ENCODE peak calls at places on chromosome 7, in four cellular contexts. P is NB4, U is A549, J is choroid plexus epithelial cell. S is an unnamed sample.
A peak's percentile ranks its signal among the peaks of the same experiment; 100 is the strongest.

GRCh38 chr7:123571684-123572083 is 14.1 kb upstream of the NDUFA5 start:
- DNase-seq in U (no peak), P (no peak), J (peak; percentile 66), S (no peak)

GRCh38 chr7:786472-787255 is 45.6 kb upstream of the SUN1 start:
- DNase-seq in U (peak; percentile 56), P (peak; percentile 49), J (peak; percentile 71), S (peak; percentile 61)

GRCh38 chr7:158745057-158745715 is 40.6 kb upstream of the NCAPG2 start:
- DNase-seq in J (no peak), U (no peak), P (no peak), S (no peak)

GRCh38 chr7:47128719-47129118 is 453.2 kb downstream of the TNS3 start:
- DNase-seq in P (no peak), U (no peak), J (no peak), S (no peak)

GRCh38 chr7:31192996-31193395 is 140.9 kb downstream of the ADCYAP1R1 start:
- DNase-seq in U (peak; percentile 66), P (peak; percentile 56), J (peak; percentile 22), S (no peak)

GRCh38 chr7:87797798-87798403 is 78.3 kb downstream of the SLC25A40 start:
- DNase-seq in P (peak; percentile 76), J (peak; percentile 76), U (peak; percentile 62), S (peak; percentile 66)

GRCh38 chr7:101731502-101732084 is 85.8 kb upstream of the CUX1 start:
- DNase-seq in P (no peak), U (no peak), J (no peak), S (no peak)

GRCh38 chr7:24738577-24738976 is 18.7 kb downstream of the GSDME start:
- DNase-seq in J (no peak), U (no peak), P (no peak), S (no peak)

GRCh38 chr7:44367475-44368030 is 42.2 kb upstream of the CAMK2B start:
- DNase-seq in P (no peak), U (no peak), J (no peak), S (no peak)

GRCh38 chr7:139570119-139570518 is 46.6 kb downstream of the CLEC2L start:
- DNase-seq in J (peak; percentile 14), P (no peak), U (no peak), S (no peak)

GRCh38 chr7:105352018-105352612 is 36.6 kb downstream of the SRPK2 start:
- DNase-seq in J (peak; percentile 94), P (peak; percentile 99), U (no peak), S (peak; percentile 72)

GRCh38 chr7:142313528-142313927 is 55.7 kb upstream of the PRSS58 start:
- DNase-seq in P (no peak), U (no peak), J (no peak), S (peak; percentile 73)
- H3K4me3 ChIP-seq in P (no peak overlapping the region), U (no peak overlapping the region), J (no peak overlapping the region), S (peak overlapping the region; percentile 1)

GRCh38 chr7:106358103-106358663 is 73.4 kb upstream of the NAMPT start:
- DNase-seq in P (no peak), U (no peak), J (peak; percentile 76), S (no peak)
- H3K4me3 ChIP-seq in P (no peak overlapping the region), U (no peak overlapping the region), J (no peak overlapping the region), S (no peak overlapping the region)

GRCh38 chr7:27245124-27245797 is 2.7 kb downstream of the EVX1 start:
- DNase-seq in J (no peak), P (no peak), U (no peak), S (no peak)
- H3K4me3 ChIP-seq in J (no peak overlapping the region), P (no peak overlapping the region), U (no peak overlapping the region), S (no peak overlapping the region)

DNA sequence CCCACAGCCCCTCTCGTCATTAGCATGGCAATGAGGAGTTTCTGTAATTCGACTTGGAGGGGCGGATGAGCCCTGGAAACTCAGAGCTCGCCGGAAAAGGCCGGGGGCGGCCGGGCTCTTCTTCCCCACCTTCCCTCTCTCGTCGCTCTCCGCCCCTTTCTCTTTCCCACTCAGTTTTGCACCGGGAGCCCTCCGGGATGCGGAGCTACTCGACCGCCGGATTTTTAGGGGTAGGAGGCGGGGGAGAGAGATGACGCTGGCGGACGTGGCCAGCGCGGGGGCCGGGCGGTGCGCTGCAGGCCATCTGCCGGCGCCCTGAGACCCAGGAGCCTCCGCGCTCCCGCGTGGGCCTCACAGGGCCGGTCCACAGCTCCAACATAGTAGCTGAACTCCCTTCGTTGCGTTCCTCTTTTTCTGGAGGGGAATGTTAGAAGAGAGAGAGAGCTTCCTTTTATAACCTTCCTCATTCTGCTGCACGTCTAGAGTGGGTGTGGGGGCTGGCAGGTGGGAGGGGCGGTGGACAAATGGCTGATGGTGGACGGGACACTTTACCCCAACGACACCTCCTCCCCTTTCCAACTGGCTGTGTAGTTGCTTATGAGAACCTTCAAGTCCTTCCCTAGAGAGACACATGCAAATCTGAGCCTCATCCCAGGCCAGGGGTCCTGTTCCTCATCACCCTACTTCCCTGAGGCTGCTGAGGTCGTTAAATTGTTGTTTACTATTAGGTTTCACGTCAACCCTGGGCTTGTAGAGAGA is 1.1 kb upstream of the HOXA1 start:
- DNase-seq in P (peak; percentile 70), J (no peak), U (no peak), S (peak; percentile 12)
- H3K4me3 ChIP-seq in P (peak overlapping the region; percentile 82), J (no peak overlapping the region), U (peak overlapping the region; percentile 91), S (peak overlapping the region; percentile 80)

GRCh38 chr7:36151921-36152755 is 916 bp upstream of the EEPD1 start:
- DNase-seq in J (no peak), U (no peak), P (no peak), S (no peak)
- H3K4me3 ChIP-seq in J (peak overlapping the region; percentile 72), U (peak overlapping the region; percentile 46), P (peak overlapping the region; percentile 55), S (peak overlapping the region; percentile 76)

DNA sequence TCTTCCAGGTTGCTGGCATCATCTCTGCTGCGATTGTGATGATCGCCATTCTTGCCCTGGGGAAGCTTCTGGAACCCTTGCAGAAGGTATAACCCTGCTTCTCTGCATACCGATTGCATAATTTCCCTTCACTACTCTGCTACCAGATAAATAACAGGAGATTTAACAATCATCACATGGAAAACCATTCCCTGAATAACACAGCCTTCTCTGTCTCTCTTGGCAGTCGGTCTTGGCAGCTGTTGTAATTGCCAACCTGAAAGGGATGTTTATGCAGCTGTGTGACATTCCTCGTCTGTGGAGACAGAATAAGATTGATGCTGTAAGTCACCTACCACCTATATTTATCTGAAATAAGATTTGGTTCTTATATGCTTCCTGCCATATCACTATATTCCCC is 33.8 kb downstream of the SLC26A4 start:
- DNase-seq in J (peak; percentile 53), U (no peak), P (no peak), S (no peak)
- H3K4me3 ChIP-seq in J (no peak overlapping the region), U (no peak overlapping the region), P (no peak overlapping the region), S (no peak overlapping the region)

GRCh38 chr7:16463520-16463919 is 2.0 kb downstream of the SOSTDC1 start:
- DNase-seq in U (no peak), J (no peak), P (no peak), S (no peak)
- H3K4me3 ChIP-seq in U (no peak overlapping the region), J (no peak overlapping the region), P (no peak overlapping the region), S (no peak overlapping the region)

DNA sequence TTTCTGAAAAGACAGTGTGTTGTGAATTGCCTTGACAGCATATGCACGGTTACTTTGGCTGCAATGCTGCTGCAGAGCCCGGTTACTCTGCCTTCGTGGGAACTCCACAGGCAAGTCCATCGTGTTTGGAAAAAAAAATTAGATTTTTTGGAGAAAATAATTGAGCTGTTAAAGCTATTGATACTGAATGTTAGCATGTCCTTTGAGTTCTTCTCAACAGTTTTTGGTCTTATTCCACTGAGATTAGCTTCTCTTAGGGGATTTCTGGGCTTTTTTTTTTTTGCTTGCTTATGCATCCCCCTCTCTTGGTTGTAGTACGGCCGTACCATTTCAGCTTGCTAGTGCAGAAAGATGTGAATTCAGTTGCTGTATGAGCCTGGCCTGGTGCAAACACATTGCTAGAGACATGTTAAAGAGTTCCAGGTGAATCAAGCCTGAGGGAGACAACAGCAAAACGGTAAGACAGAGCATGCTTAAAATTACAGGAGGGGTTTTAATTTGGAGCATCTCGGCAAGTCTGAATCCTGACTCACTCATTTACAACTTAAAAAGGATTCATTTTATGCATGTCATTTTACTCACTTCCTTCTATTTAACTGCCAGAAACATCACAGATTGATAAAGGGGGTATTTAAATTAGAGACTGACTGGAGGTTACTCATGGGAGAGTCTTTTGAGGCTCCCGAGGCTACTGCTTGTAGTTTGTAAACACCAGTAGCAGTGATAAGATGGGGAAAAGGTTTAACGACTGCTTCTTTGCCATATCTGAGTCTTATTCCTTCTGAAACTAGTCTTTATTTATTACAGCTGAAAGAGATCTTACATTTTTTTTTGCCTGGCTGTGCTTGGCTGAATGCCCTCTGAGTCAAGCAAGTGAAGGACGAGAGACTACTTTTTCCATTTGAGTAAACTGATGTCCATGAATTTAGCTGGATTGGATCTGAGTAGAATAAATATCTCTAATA is 113.7 kb downstream of the CDK14 start:
- DNase-seq in J (peak; percentile 70), U (no peak), P (no peak), S (peak; percentile 89)
- H3K4me3 ChIP-seq in J (no peak overlapping the region), U (no peak overlapping the region), P (no peak overlapping the region), S (peak overlapping the region; percentile 86)

DNA sequence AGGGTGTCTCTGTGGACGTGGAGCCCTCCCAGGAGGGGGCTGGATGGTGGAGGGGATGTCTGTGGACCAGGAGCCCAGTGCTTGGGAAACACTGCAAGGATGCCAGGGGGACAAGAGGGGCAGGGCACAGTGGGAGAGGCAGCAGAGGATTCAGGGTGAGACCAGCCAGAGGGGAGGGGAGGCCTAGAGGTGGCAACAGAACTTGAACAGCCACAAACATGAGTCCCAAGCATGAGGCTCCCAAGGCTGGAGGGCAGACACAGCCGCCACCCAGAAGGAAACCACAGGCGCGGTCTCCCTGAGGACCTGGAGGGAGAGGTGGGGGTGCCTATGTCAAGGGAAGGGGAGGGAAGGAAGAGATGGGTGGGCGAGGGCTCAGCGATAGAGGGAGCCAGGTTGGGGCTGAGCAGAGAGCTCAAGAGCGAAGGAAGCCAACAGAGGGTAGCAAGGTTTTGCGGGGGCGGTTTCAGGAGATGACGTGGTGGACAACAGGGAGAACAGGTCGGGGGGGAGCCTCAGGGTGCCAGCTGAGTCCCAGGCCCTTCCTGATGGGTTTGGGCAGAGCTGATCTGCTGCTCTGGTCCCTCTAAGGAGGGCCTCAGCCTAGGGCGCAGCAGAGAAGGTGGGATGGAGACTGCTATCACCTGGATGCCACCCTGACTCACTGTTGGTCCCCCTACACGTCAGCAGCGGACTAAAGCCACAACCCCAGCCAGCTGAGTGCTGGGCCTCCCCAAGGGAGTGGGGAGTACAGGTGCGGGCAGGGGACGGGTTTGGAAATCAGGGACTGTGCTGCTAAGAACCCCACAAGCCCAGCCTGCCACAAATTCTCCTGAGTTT is 6.7 kb upstream of the PILRA start:
- DNase-seq in U (no peak), J (no peak), P (peak; percentile 88), S (no peak)
- H3K4me3 ChIP-seq in U (no peak overlapping the region), J (no peak overlapping the region), P (no peak overlapping the region), S (no peak overlapping the region)